ENCODE peak calls at places on chromosomes 4 and X, in four cellular contexts. B, U, F and O are unnamed samples.

GRCh38 chrX:49039598-49040375 is 3.4 kb downstream of the TFE3 start:
- DNase-seq in B (peak; percentile 18), U (peak; percentile 61), F (peak; percentile 70), O (peak; percentile 75)

GRCh38 chr4:54118850-54119589 is 19.1 kb downstream of the GSX2 start:
- DNase-seq in B (no peak), U (no peak), F (no peak), O (no peak)

GRCh38 chrX:72169008-72169728 is 12.4 kb upstream of the PIN4 start:
- DNase-seq in B (peak; percentile 9), U (no peak), F (no peak), O (no peak)

GRCh38 chr4:37615720-37616063 is 70.5 kb downstream of the RELL1 start:
- DNase-seq in B (no peak), U (no peak), F (no peak), O (no peak)

GRCh38 chrX:106905064-106905708 is 2.0 kb upstream of the RIPPLY1 start:
- DNase-seq in B (no peak), U (no peak), F (no peak), O (no peak)

GRCh38 chrX:54043084-54043483 is 1.2 kb downstream of the PHF8 start:
- DNase-seq in B (no peak), U (no peak), F (no peak), O (no peak)

GRCh38 chr4:167023359-167023925 is 210.9 kb downstream of the SPOCK3 start:
- DNase-seq in B (no peak), U (no peak), F (no peak), O (no peak)

GRCh38 chrX:77528034-77528433 is 80.8 kb downstream of the FGF16 start:
- DNase-seq in B (no peak), U (no peak), F (no peak), O (no peak)

GRCh38 chr4:42397635-42398447 is 553 bp downstream of the SHISA3 start:
- DNase-seq in B (no peak), U (peak; percentile 82), F (no peak), O (no peak)

GRCh38 chr4:26015133-26015651 is 101.2 kb downstream of the SMIM20 start:
- DNase-seq in B (no peak), U (no peak), F (peak; percentile 99), O (peak; percentile 85)

GRCh38 chr4:76896731-76897521 is 1.0 kb downstream of the SOWAHB start:
- DNase-seq in B (no peak), U (peak; percentile 79), F (no peak), O (no peak)

GRCh38 chr4:127975121-127975770 is 10.0 kb downstream of the ABHD18 start:
- DNase-seq in B (no peak), U (no peak), F (no peak), O (no peak)

GRCh38 chr4:154205471-154205870 is 286.1 kb downstream of the DCHS2 start:
- DNase-seq in B (no peak), U (no peak), F (no peak), O (no peak)

GRCh38 chrX:118552501-118552900 is 56.9 kb downstream of the DOCK11 start:
- DNase-seq in B (no peak), U (no peak), F (peak; percentile 47), O (peak; percentile 27)

GRCh38 chr4:108030332-108030731 is 40.6 kb downstream of the HADH start:
- DNase-seq in B (peak; percentile 44), U (peak; percentile 80), F (peak; percentile 25), O (no peak)

GRCh38 chr4:95599777-95600436 is 51.1 kb upstream of the UNC5C start:
- DNase-seq in B (no peak), U (no peak), F (no peak), O (no peak)

GRCh38 chrX:46704767-46705386 is 54.0 kb downstream of the SLC9A7 start:
- DNase-seq in B (no peak), U (no peak), F (no peak), O (no peak)

GRCh38 chr4:60589425-60589824 is 610.7 kb upstream of the ADGRL3 start:
- DNase-seq in B (no peak), U (no peak), F (no peak), O (no peak)

GRCh38 chr4:211033-211511 is 86.8 kb downstream of the ZNF718 start:
- DNase-seq in B (no peak), U (no peak), F (no peak), O (no peak)

GRCh38 chr4:122476126-122476525 is 19.6 kb upstream of the IL2 start:
- DNase-seq in B (no peak), U (no peak), F (no peak), O (no peak)